ENCODE peak calls at places on chromosomes 7 and 10, in four cellular contexts. K, T, A and L are unnamed samples. For H3K4me1, the result is how much of the 10 kb centered on the place peaks cover.

GRCh38 chr7:126529833-126530232 is 722.9 kb downstream of the GRM8 start:
- DNase-seq in K (no peak), T (no peak), A (no peak), L (no peak)

GRCh38 chr10:127907411-127908105 is 655 bp downstream of the PTPRE start:
- DNase-seq in K (no peak), T (peak), A (peak), L (peak)

GRCh38 chr10:96507044-96507443 is 6.7 kb downstream of the TLL2 start:
- DNase-seq in T (no peak), A (no peak), K (no peak), L (no peak)

GRCh38 chr10:69655868-69656555 is 26.0 kb downstream of the FAM241B start:
- DNase-seq in A (no peak), K (peak), T (no peak), L (no peak)

GRCh38 chr10:4243651-4244050 is 458.6 kb upstream of the KLF6 start:
- DNase-seq in K (no peak), A (no peak), T (peak), L (no peak)

GRCh38 chr10:25061711-25062455 is 45.5 kb downstream of the THNSL1 start:
- DNase-seq in K (no peak), A (no peak), T (no peak), L (no peak)

GRCh38 chr10:80487791-80488538 is 33.9 kb downstream of the TSPAN14 start:
- DNase-seq in T (no peak), A (no peak), K (no peak), L (peak)

GRCh38 chr10:6701289-6701688 is 121.2 kb upstream of the PRKCQ start:
- DNase-seq in T (no peak), A (no peak), K (peak), L (no peak)

GRCh38 chr10:63414481-63415260 is 51.1 kb downstream of the JMJD1C start:
- DNase-seq in K (no peak), A (no peak), T (no peak), L (no peak)

GRCh38 chr10:85888559-85888958 is 478.0 kb downstream of the GRID1 start:
- DNase-seq in K (no peak), T (no peak), A (no peak), L (no peak)

GRCh38 chr7:32298403-32299132 is 191.6 kb downstream of the LSM5 start:
- DNase-seq in A (no peak), T (no peak), K (no peak), L (no peak)

GRCh38 chr7:45036801-45037200 is 36.8 kb downstream of the CCM2 start:
- DNase-seq in A (no peak), K (no peak), T (no peak), L (no peak)

GRCh38 chr10:15775513-15775912 is 55.8 kb upstream of the ITGA8 start:
- DNase-seq in T (no peak), K (no peak), A (no peak), L (no peak)

GRCh38 chr7:55593515-55594318 is 21.4 kb upstream of the VOPP1 start:
- DNase-seq in T (peak), K (peak), A (peak), L (peak)

GRCh38 chr7:149773446-149774236 is at the start of gene ZNF467:
- DNase-seq in K (no peak), T (peak), A (peak), L (peak)

GRCh38 chr7:21543528-21544302 is 876 bp downstream of the DNAH11 start:
- DNase-seq in T (no peak), K (no peak), A (no peak), L (no peak)

GRCh38 chr10:71740069-71740468 is 20.5 kb upstream of the C10orf105 start:
- DNase-seq in K (no peak), T (no peak), A (no peak), L (no peak)

GRCh38 chr7:113013761-113014449 is 72.7 kb downstream of the GPR85 start:
- DNase-seq in K (no peak), T (no peak), A (no peak), L (no peak)

GRCh38 chr7:113010377-113010776 is 76.2 kb downstream of the GPR85 start:
- DNase-seq in K (no peak), T (no peak), A (no peak), L (no peak)

GRCh38 chr7:113015038-113015645 is 71.5 kb downstream of the GPR85 start:
- DNase-seq in K (no peak), T (no peak), A (no peak), L (no peak)
- TF ChIP-seq CTCF in K (peak), T (peak), A (no peak), L (peak)

DNA sequence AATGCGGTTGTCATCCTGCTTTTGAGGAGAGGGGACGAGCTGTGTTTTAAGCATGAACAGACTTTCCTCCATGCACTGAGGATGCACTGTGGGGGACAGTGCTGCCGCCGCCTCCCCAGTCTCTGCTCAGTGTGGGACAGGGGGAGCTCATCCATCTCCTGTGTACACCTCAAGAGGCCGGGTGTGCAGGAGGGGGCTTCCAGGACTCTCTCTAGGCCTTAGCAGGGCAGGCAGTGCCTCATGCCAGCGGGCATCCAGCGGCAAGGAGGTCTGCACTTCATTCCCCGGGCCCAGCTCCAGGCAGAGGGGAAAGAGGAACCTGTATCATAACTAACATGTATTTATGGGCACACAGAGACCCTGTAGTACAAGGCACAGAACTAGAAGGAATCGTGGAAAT is 89.7 kb downstream of the DIP2C start:
- DNase-seq in A (no peak), T (no peak), K (no peak), L (no peak)
- H3K4me1 ChIP-seq in A (under half), T (under half), K (under half), L (under half)

DNA sequence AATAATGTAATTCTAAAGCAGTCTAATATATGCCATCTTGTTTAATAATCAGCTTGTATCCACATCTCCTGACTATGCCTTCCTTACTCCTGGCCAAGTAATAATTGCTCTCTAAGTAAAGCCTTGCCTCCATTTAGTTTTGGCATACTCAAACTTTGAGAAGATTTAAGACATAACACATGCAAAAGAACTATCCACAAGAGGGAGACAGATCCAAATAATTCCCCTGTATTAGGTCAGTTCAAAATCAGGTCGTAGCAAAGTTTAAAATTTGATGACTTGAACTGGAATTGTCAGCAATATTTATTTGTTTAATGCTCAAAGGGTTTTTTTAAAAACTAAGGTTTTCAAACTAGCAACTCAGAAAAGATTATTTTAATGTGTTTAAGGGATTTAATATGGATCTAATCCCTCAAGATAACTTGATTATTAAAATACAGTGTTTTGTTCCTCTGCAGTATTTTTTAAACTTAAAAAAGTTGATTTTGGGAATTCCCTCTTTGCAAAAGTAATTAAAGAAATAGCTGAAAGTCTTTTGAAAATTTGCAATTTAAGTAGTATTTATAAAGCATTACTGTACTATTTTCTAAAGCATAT is 95.3 kb downstream of the HDAC9 start:
- DNase-seq in A (no peak), K (no peak), T (no peak), L (no peak)
- TF ChIP-seq CTCF in A (no peak), K (peak), T (peak), L (peak)

GRCh38 chr10:125060851-125061556 is 99.4 kb downstream of the CTBP2 start:
- DNase-seq in A (peak), T (peak), K (peak), L (peak)
- H3K4me1 ChIP-seq in A (half or more), T (half or more), K (under half), L (half or more)